ENCODE peak calls at places on chromosome 14, in nine cellular contexts. R is upper lobe of right lung; V is ovary; P is lower lobe of right lung; Y is CD8-positive, alpha-beta T cell; T is GM23248; L is Caco-2; X is Peyer's patch; I is IMR-90. W is an unnamed sample.
A peak's percentile ranks its signal among the peaks of the same experiment; 100 is the strongest.

GRCh38 chr14:75186953-75187352 is 10.5 kb upstream of the TMED10 start:
- DNase-seq in P (no peak), L (no peak), Y (no peak), X (no peak), V (no peak), I (no peak), T (no peak), R (no peak), W (no peak)

GRCh38 chr14:100015251-100015655 is 50.0 kb upstream of the EVL start:
- DNase-seq in T (no peak), Y (no peak), R (no peak), X (no peak), I (peak; percentile 53), P (no peak), V (no peak), L (no peak), W (no peak)

GRCh38 chr14:105861985-105862465 is 335.6 kb downstream of the TMEM121 start:
- DNase-seq in P (no peak), I (no peak), R (no peak), L (no peak), V (no peak), Y (no peak), T (no peak), X (no peak), W (no peak)

GRCh38 chr14:102154121-102154520 is 14.4 kb downstream of the WDR20 start:
- DNase-seq in L (no peak), R (no peak), T (no peak), Y (no peak), I (no peak), X (no peak), V (no peak), P (no peak), W (no peak)

GRCh38 chr14:55316528-55316927 is 45.3 kb downstream of the FBXO34 start:
- DNase-seq in L (peak; percentile 85), R (no peak), P (no peak), I (no peak), T (no peak), V (no peak), Y (no peak), X (peak; percentile 63), W (no peak)

GRCh38 chr14:49497725-49498348 is 88.3 kb downstream of the RPS29 start:
- DNase-seq in X (no peak), P (no peak), Y (no peak), I (peak; percentile 74), L (no peak), V (no peak), T (peak; percentile 74), R (no peak), W (peak; percentile 87)

GRCh38 chr14:87628129-87628528 is 364.9 kb downstream of the GALC start:
- DNase-seq in R (no peak), Y (no peak), L (no peak), P (no peak), I (peak; percentile 1), T (peak; percentile 52), X (no peak), V (no peak), W (no peak)

GRCh38 chr14:33218030-33218429 is 279.4 kb downstream of the NPAS3 start:
- DNase-seq in R (no peak), P (no peak), X (no peak), I (no peak), T (no peak), V (no peak), L (no peak), Y (no peak), W (peak; percentile 3)

GRCh38 chr14:90795744-90796143 is 20.5 kb downstream of the TTC7B start:
- DNase-seq in V (no peak), P (no peak), T (peak; percentile 92), Y (no peak), X (no peak), L (no peak), I (peak; percentile 93), R (no peak), W (peak; percentile 59)

GRCh38 chr14:100526632-100527031 is 60.6 kb downstream of the BEGAIN start:
- DNase-seq in L (no peak), R (peak; percentile 12), V (no peak), Y (no peak), X (peak; percentile 28), I (peak; percentile 18), P (no peak), T (no peak), W (no peak)

GRCh38 chr14:64706552-64707193 is 2.4 kb downstream of the PLEKHG3 start:
- DNase-seq in I (no peak), L (peak; percentile 79), P (no peak), X (no peak), V (peak; percentile 58), Y (no peak), R (no peak), T (no peak), W (no peak)

GRCh38 chr14:34165847-34166340 is 215.0 kb upstream of the EGLN3 start:
- DNase-seq in R (no peak), L (no peak), I (no peak), T (no peak), P (no peak), V (no peak), X (no peak), Y (no peak), W (no peak)

GRCh38 chr14:39430762-39431415 is 1.3 kb downstream of the FBXO33 start:
- DNase-seq in L (no peak), P (no peak), I (peak; percentile 13), V (no peak), T (peak; percentile 62), X (no peak), R (no peak), Y (no peak), W (peak; percentile 46)

GRCh38 chr14:55711171-55711811 is 131.3 kb downstream of the KTN1 start:
- DNase-seq in R (no peak), L (no peak), Y (no peak), V (no peak), P (no peak), I (peak; percentile 61), X (no peak), T (peak; percentile 62), W (no peak)

GRCh38 chr14:64758711-64759554 is 54.7 kb downstream of the PLEKHG3 start:
- DNase-seq in R (no peak), Y (no peak), T (peak; percentile 90), I (peak; percentile 97), X (peak; percentile 45), P (peak; percentile 43), L (peak; percentile 94), V (peak; percentile 68), W (peak; percentile 87)

GRCh38 chr14:32009221-32009620 is 67.9 kb upstream of the ARHGAP5 start:
- DNase-seq in P (no peak), R (no peak), Y (no peak), X (no peak), I (no peak), V (no peak), L (no peak), T (no peak), W (no peak)

DNA sequence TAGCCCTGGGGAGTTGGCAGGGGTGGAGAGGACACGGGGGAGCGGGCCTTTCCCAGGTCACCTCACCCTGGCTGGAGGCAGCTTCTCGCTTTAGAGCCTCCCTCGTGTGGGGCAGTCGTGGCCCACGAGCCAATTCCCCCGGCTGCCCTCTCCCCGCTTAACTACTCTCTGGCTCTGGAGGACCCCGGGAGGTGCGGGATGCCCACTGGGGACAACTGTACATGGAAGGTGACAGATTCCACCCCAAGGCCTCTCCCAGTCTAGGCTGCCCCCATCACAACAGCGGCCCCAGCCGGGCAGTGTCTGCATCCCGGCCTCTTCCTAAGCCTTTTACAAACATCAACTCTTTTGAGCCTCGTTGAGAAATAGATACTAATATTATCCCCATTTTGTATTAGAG is 78.1 kb downstream of the KIF26A start:
- DNase-seq in R (no peak), P (peak; percentile 42), T (no peak), Y (no peak), X (peak; percentile 11), I (no peak), L (no peak), V (no peak), W (no peak)
- H3K9me3 ChIP-seq in R (no peaks in the 10 kb centered on the region), P (no peaks in the 10 kb centered on the region), T (no peaks in the 10 kb centered on the region), Y (no peaks in the 10 kb centered on the region), X (no peaks in the 10 kb centered on the region), I (peaks cover 46% of the 10 kb centered on the region), L (no peaks in the 10 kb centered on the region), V (no peaks in the 10 kb centered on the region), W (no peaks in the 10 kb centered on the region)

DNA sequence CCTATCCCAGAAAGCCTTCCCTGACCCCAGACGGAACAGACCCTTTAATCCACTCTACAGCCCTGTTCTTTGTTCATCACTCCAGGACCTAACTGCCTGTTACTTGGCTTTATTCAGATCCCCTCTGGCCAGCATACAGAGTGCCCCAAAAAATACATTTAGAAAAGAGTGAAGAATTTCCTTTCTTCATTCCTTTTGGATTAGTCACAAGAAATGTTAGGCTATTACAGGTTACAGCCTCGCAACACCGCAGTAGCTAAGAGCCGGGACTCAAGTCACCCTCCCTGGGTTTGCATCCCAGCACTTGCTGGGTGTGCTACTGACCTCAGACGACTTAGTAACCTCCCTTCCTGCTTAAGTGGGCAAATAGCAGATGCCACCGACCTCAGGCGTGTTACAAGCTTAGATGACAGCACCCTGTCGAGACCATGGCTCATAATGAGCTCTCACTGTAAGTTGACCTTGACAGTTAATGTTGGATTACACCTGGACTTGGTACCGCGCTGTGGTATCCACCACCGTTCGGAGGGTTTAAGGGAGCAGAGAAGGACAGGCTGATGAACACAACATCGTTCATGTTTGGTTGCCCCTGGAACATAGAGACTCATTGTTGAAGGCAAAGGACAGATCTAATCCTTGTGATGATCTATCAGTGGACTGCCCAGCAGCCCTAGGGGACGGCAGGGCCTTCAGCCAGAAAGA is 12.9 kb downstream of the GLRX5 start:
- DNase-seq in L (no peak), R (peak; percentile 19), P (no peak), I (peak; percentile 66), X (no peak), Y (no peak), T (peak; percentile 39), V (no peak), W (peak; percentile 50)
- H3K4me1 ChIP-seq in L (no peaks in the 10 kb centered on the region), R (no peaks in the 10 kb centered on the region), P (no peaks in the 10 kb centered on the region), I (peaks cover 13% of the 10 kb centered on the region), X (no peaks in the 10 kb centered on the region), Y (no peaks in the 10 kb centered on the region), T (peaks cover 13% of the 10 kb centered on the region), V (peaks cover 15% of the 10 kb centered on the region), W (peaks cover 19% of the 10 kb centered on the region)

DNA sequence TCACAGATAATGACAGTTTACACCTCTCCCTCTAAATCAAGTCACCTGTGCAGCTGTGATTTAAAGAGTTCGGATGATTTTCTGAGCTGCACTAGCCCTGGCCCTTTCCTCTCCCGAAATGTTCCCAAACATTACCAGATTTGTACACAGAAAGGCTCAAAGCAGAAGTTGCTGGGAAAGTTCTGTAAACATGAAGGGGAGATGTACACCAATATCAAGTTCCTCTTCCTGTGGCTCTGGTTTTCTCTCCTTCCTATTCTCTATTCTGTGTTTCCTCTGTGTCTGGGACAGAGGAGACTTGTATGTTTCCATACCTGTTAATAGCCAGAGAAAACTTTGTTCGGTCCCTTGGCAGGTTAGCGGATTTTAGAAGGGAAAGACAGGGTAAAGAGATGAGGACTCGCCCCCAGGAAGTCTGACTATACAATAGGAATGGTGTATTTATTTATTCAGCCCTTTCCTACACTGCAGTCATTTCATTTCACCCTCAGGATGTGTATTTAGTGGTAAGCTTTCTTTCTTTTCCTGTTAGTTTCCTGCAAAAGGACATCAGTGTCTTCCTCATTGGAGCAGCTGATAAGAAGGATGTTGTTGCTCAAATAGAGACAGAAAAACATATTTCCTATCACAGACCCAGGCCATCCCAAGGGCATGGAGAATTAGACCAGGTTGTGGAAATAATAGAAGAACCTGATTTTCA is 7.6 kb upstream of the NUMB start:
- DNase-seq in R (no peak), I (peak; percentile 59), Y (no peak), P (no peak), V (no peak), L (no peak), T (peak; percentile 39), X (no peak), W (no peak)
- H3K4me3 ChIP-seq in R (peak overlapping the region; percentile 31), I (no peak overlapping the region), Y (no peak overlapping the region), P (peak overlapping the region; percentile 42), V (no peak overlapping the region), L (no peak overlapping the region), T (no peak overlapping the region), X (peak overlapping the region; percentile 21), W (no peak overlapping the region)

GRCh38 chr14:38105106-38105702 is 102.5 kb upstream of the SSTR1 start:
- DNase-seq in L (no peak), Y (no peak), I (no peak), V (no peak), R (no peak), X (no peak), T (no peak), P (no peak), W (no peak)
- H3K9me3 ChIP-seq in L (no peaks in the 10 kb centered on the region), Y (no peaks in the 10 kb centered on the region), I (peaks cover 9% of the 10 kb centered on the region), V (no peaks in the 10 kb centered on the region), R (peaks cover 5% of the 10 kb centered on the region), X (no peaks in the 10 kb centered on the region), T (peaks cover 3% of the 10 kb centered on the region), P (peaks cover 6% of the 10 kb centered on the region), W (peaks cover 7% of the 10 kb centered on the region)